ENCODE peak calls at places on chromosome 14, in seven cellular contexts. U is GM23338, L is GM23248, F is neural progenitor cell, K is SK-N-SH, G is PC-3, M is OCI-LY7. J is an unnamed sample.

GRCh38 chr14:91417134-91417982 is at the start of gene CCDC88C:
- DNase-seq in M (peak; percentile 84), F (peak; percentile 93), L (peak; percentile 34), K (peak; percentile 93), G (peak; percentile 68), U (peak; percentile 71), J (peak; percentile 86)

GRCh38 chr14:59918824-59919581 is 941 bp upstream of the LRRC9 start:
- DNase-seq in K (peak; percentile 56), M (peak; percentile 10), G (peak; percentile 71), F (peak; percentile 48), U (peak; percentile 43), L (peak; percentile 60), J (peak; percentile 53)

GRCh38 chr14:102696332-102696731 is 80.9 kb upstream of the TRAF3 start:
- DNase-seq in L (no peak), F (no peak), M (no peak), K (no peak), G (no peak), U (no peak), J (peak; percentile 52)

GRCh38 chr14:103064436-103064835 is 7.1 kb upstream of the CDC42BPB start:
- DNase-seq in U (no peak), G (no peak), L (no peak), K (no peak), M (no peak), F (no peak), J (no peak)

GRCh38 chr14:62462996-62463395 is 582.3 kb downstream of the KCNH5 start:
- DNase-seq in K (no peak), M (no peak), L (no peak), F (no peak), U (no peak), G (no peak), J (no peak)

GRCh38 chr14:105502446-105503295 is 11.6 kb downstream of the TEDC1 start:
- DNase-seq in K (peak; percentile 26), G (no peak), F (no peak), M (no peak), L (no peak), U (no peak), J (no peak)

GRCh38 chr14:71856199-71856919 is 75.9 kb upstream of the RGS6 start:
- DNase-seq in L (no peak), F (no peak), M (peak; percentile 84), U (no peak), K (no peak), G (no peak), J (no peak)

GRCh38 chr14:45253754-45254300 is 825 bp upstream of the MIS18BP1 start:
- DNase-seq in L (peak; percentile 76), M (no peak), G (no peak), F (no peak), U (peak; percentile 17), K (no peak), J (no peak)

GRCh38 chr14:34175574-34175973 is 224.7 kb upstream of the EGLN3 start:
- DNase-seq in L (no peak), M (peak; percentile 37), U (no peak), G (no peak), F (no peak), K (no peak), J (no peak)

GRCh38 chr14:105317546-105317945 is 3.0 kb downstream of the PACS2 start:
- DNase-seq in K (peak; percentile 31), U (no peak), M (no peak), F (no peak), G (no peak), L (peak; percentile 90), J (no peak)

GRCh38 chr14:63343878-63344277 is 25.1 kb upstream of the GPHB5 start:
- DNase-seq in M (no peak), U (no peak), K (no peak), L (no peak), F (no peak), G (peak; percentile 87), J (no peak)

GRCh38 chr14:91255820-91256219 is 11.3 kb upstream of the GPR68 start:
- DNase-seq in G (no peak), K (no peak), M (no peak), F (no peak), L (no peak), U (no peak), J (no peak)

GRCh38 chr14:59897757-59898383 is 22.1 kb upstream of the LRRC9 start:
- DNase-seq in F (peak; percentile 74), L (peak; percentile 28), K (peak; percentile 51), U (peak; percentile 76), M (peak; percentile 18), G (peak; percentile 87), J (peak; percentile 65)

GRCh38 chr14:24279301-24280186 is 8.1 kb upstream of the RABGGTA start:
- DNase-seq in G (peak; percentile 56), K (peak; percentile 67), F (no peak), M (peak; percentile 19), U (no peak), L (peak; percentile 51), J (no peak)
- TF ChIP-seq EZH2phosphoT487 in G (no peak), K (no peak), F (no peak), M (no peak), U (no peak), L (no peak), J (no peak)

GRCh38 chr14:44040561-44040960 is 466.5 kb downstream of the FSCB start:
- DNase-seq in U (no peak), L (no peak), M (no peak), F (no peak), K (no peak), G (no peak), J (no peak)

GRCh38 chr14:44035707-44036106 is 471.4 kb downstream of the FSCB start:
- DNase-seq in F (no peak), M (no peak), L (no peak), U (no peak), G (no peak), K (no peak), J (no peak)

GRCh38 chr14:44041700-44042099 is 465.4 kb downstream of the FSCB start:
- DNase-seq in K (no peak), L (no peak), M (no peak), U (no peak), G (no peak), F (no peak), J (no peak)
- H2AFZ ChIP-seq in K (no peak overlapping the region), L (no peak overlapping the region), M (no peak overlapping the region), U (no peak overlapping the region), G (no peak overlapping the region), F (no peak overlapping the region), J (no peak overlapping the region)

DNA sequence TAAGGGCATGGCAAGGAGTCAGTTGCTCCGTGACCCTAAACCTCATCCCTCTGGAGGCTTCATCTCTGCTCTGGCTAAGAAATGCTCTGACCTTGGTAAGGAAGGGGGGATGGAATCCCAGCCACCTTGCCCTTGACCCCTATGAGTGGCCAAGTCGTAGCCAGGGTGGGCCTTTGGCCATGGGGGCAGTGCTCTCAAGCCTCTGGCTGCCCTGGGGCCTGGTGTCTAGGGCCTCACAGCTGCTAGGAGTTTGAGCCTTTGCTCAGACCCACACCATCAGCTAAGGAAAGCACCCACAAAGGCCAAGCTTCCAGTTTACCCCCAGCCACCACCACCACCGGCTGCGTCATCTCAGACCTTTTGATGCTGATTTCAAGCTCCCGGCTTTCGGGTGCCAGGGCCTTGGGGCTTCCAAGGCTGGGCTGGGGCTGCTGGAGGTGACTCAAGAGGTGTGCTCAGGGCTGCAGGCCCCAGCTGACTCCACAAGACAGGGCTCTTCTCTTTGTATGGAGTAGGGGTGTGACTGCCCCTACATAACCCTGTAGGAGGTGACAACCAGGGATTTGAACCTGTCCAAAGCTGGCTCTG is 3.7 kb downstream of the ASB2 start:
- DNase-seq in F (no peak), K (no peak), M (no peak), L (no peak), G (no peak), U (no peak), J (no peak)
- H3K4me1 ChIP-seq in F (peaks cover 12% of the 10 kb centered on the region), K (no peaks in the 10 kb centered on the region), M (peaks cover 100% of the 10 kb centered on the region), L (no peaks in the 10 kb centered on the region), G (no peaks in the 10 kb centered on the region), U (no peaks in the 10 kb centered on the region), J (no peaks in the 10 kb centered on the region)

GRCh38 chr14:21880918-21881317 is 207.3 kb upstream of the OR4E1 start:
- DNase-seq in F (no peak), U (no peak), K (no peak), L (no peak), G (no peak), M (no peak), J (no peak)

GRCh38 chr14:21884995-21885394 is 211.4 kb upstream of the OR4E1 start:
- DNase-seq in F (no peak), G (no peak), K (no peak), L (no peak), M (no peak), U (no peak), J (no peak)

DNA sequence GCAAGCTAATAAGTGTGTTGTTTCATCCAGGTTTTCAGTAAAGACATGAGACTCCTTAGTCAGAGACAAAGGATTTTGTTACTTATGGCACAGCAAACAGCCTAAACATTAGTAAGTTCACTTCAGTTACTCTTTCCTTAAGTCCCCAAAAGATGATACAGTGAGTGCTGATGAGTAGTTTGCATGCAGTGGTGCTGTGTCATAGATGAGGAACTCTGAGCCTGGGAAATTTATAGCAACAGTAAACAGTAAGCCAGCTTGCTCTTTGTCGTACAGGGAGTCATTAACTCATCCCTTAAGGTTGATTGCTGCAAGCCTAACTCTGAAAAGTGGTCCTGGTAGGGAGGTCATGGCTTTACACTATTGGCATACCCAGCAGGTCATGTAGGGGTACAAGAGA is 208.6 kb upstream of the OR4E1 start:
- DNase-seq in K (no peak), M (no peak), G (peak; percentile 17), U (no peak), F (no peak), L (no peak), J (no peak)
- TF ChIP-seq EZH2phosphoT487 in K (no peak), M (no peak), G (no peak), U (no peak), F (no peak), L (no peak), J (no peak)

GRCh38 chr14:67239582-67239981 is 1.7 kb upstream of the PALS1 start:
- DNase-seq in L (no peak), G (no peak), K (no peak), U (no peak), M (no peak), F (no peak), J (no peak)
- H2AFZ ChIP-seq in L (peak overlapping the region; percentile 90), G (peak overlapping the region; percentile 96), K (peak overlapping the region; percentile 99), U (no peak overlapping the region), M (no peak overlapping the region), F (peak overlapping the region; percentile 95), J (no peak overlapping the region)

DNA sequence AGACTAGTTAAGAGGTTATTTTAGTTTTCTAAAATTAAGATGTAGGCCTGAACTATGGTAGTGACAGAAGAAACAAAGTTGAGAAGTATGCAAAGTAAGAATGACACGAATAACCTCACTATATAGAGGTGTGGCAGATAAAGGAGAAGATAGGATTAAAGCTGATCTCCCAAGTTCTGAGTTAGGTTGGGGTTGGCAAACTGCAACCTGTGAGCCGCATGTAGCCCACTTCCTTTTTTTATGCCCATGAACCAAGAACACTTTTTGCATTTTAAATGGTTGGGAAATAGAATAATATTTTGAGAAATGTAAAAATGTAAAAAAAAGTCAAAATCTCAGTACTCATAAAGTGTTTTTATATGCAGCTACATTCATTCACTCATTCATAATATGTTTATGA is 34.3 kb downstream of the KTN1 start:
- DNase-seq in G (no peak), L (no peak), M (no peak), F (no peak), U (no peak), K (no peak), J (no peak)
- H3K4me1 ChIP-seq in G (peaks cover 26% of the 10 kb centered on the region), L (peaks cover 12% of the 10 kb centered on the region), M (no peaks in the 10 kb centered on the region), F (peaks cover 23% of the 10 kb centered on the region), U (peaks cover 31% of the 10 kb centered on the region), K (peaks cover 11% of the 10 kb centered on the region), J (no peaks in the 10 kb centered on the region)